ENCODE peak calls at places on chromosome 2, in four cellular contexts. E is Panc1, A is breast epithelium, M is endothelial cell of umbilical vein. D is an unnamed sample.

GRCh38 chr2:18319987-18320386 is 240.5 kb downstream of the RDH14 start:
- DNase-seq in E (no peak), A (no peak), M (no peak), D (no peak)

GRCh38 chr2:55482186-55482945 is 37.2 kb upstream of the CFAP36 start:
- DNase-seq in E (peak), A (no peak), M (peak), D (no peak)

GRCh38 chr2:27921880-27922589 is 31.5 kb downstream of the BABAM2 start:
- DNase-seq in E (no peak), A (no peak), M (no peak), D (no peak)

GRCh38 chr2:133235959-133236358 is 332.3 kb downstream of the NCKAP5 start:
- DNase-seq in E (no peak), A (no peak), M (no peak), D (no peak)

GRCh38 chr2:107322406-107322805 is 436.4 kb upstream of the ST6GAL2 start:
- DNase-seq in E (no peak), A (no peak), M (no peak), D (no peak)

GRCh38 chr2:212998629-212999359 is 152.6 kb downstream of the IKZF2 start:
- DNase-seq in E (no peak), A (no peak), M (no peak), D (no peak)

GRCh38 chr2:47038656-47039501 is 116.2 kb downstream of the STPG4 start:
- DNase-seq in E (no peak), A (no peak), M (peak), D (no peak)

GRCh38 chr2:227407601-227408089 is 19.9 kb upstream of the SCYGR1 start:
- DNase-seq in E (no peak), A (peak), M (no peak), D (peak)

GRCh38 chr2:193895226-193895625 is 1700.5 kb upstream of the TMEFF2 start:
- DNase-seq in E (no peak), A (no peak), M (peak), D (no peak)

GRCh38 chr2:242060212-242060835 is 190.8 kb downstream of the RTP5 start:
- DNase-seq in E (no peak), A (no peak), M (peak), D (no peak)

GRCh38 chr2:29562896-29563295 is 358.5 kb downstream of the ALK start:
- DNase-seq in E (no peak), A (no peak), M (no peak), D (no peak)

GRCh38 chr2:224181534-224182155 is 142.6 kb upstream of the SERPINE2 start:
- DNase-seq in E (no peak), A (no peak), M (no peak), D (no peak)

GRCh38 chr2:25651066-25651465 is 22.3 kb downstream of the DTNB start:
- DNase-seq in E (no peak), A (no peak), M (peak), D (no peak)

GRCh38 chr2:231642631-231643493 is 50.2 kb downstream of the TEX44 start:
- DNase-seq in E (peak), A (peak), M (peak), D (peak)

GRCh38 chr2:64866797-64867196 is 122.4 kb upstream of the SLC1A4 start:
- DNase-seq in E (no peak), A (peak), M (no peak), D (no peak)

GRCh38 chr2:111015256-111015655 is 105.5 kb upstream of the BCL2L11 start:
- DNase-seq in E (no peak), A (no peak), M (no peak), D (no peak)

GRCh38 chr2:191351921-191352320 is 106.7 kb downstream of the MYO1B start:
- DNase-seq in E (no peak), A (no peak), M (no peak), D (no peak)

DNA sequence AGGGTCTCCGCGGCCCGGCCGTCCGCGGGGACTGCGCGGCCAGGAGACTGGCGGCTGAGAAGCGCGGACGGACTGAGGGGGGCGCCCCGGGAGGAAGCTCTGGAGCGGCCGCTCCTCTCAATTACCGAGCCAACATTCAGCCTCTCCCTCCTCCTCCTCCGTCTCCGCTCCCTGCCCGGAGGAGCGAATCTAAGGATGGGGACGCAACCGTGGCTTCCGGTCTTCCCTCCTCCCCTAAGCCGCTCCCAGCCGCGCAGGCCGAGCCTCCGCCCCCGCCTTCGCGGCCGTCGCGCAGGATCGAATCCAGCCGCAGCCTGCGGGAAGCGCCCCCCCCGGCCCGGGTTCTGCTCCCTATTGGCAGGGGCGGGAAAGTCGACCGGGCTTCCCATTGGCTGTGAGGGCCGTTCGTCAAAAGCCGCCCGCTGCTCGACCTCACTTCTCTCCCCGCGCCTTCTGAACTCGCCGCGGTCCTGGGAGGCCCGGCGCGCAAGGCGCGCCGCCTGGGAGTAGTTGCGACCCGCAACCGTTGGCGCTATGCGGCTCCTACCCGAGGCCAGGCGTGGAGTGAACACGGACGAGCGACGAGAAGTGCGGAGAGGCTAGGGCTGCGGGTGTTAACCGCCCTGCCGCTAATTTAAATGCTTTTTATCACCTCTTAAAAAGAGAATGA is at the start of gene HNRNPLL:
- DNase-seq in E (peak), A (peak), M (peak), D (peak)
- TF ChIP-seq CTCF in E (no peak), A (no peak), M (no peak), D (no peak)

GRCh38 chr2:118843492-118844132 is 3.8 kb downstream of the EN1 start:
- DNase-seq in E (no peak), A (no peak), M (no peak), D (no peak)

GRCh38 chr2:118845843-118846666 is 1.4 kb downstream of the EN1 start:
- DNase-seq in E (no peak), A (no peak), M (no peak), D (no peak)

GRCh38 chr2:118844261-118845004 is 3.0 kb downstream of the EN1 start:
- DNase-seq in E (no peak), A (no peak), M (no peak), D (no peak)

GRCh38 chr2:118846667-118847446 is 591 bp downstream of the EN1 start:
- DNase-seq in E (no peak), A (no peak), M (no peak), D (no peak)

DNA sequence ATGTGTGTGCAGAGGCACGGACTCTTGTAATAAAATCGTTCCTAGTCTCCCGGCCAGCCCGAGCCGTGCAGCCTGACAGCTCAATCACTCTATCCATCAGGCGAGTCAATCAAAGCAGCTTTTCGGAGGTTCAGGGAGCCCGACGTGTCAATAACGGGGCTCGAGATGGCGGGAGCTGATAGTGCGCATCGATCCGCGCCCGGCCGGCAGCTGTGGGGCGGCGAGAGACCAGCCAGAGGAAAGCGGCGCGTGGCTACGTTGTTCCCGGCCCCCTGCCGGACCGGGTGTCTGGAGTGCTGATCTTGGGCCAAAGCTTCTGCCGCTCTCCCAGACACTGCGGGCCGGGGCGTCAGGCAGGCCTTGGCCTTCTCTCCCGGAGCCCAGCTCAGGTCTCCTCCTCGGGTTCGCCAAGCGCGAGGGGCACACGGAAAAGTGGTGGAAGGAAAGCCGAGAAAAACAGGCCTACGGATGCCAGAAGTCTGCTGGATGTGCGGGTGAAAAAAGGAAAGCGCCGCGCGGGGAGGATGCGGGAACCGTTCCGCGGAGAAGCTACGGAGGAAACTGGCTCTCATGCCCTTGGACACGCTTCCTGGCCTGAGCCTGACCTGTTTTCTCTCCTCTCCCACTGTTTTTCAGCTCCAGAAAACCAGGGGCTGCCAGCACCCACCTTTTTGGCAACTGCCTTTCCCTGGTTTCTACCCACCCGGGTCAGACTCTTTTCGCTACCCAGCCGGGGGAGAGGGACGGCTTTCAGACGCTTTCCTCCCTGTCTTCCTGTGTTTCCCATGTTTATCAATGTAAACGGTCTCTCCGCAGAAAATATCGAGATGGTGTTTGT is 2.2 kb downstream of the EN1 start:
- DNase-seq in E (no peak), A (no peak), M (no peak), D (peak)
- H3K4me3 ChIP-seq in E (no peak), A (peak), M (no peak), D (peak)

DNA sequence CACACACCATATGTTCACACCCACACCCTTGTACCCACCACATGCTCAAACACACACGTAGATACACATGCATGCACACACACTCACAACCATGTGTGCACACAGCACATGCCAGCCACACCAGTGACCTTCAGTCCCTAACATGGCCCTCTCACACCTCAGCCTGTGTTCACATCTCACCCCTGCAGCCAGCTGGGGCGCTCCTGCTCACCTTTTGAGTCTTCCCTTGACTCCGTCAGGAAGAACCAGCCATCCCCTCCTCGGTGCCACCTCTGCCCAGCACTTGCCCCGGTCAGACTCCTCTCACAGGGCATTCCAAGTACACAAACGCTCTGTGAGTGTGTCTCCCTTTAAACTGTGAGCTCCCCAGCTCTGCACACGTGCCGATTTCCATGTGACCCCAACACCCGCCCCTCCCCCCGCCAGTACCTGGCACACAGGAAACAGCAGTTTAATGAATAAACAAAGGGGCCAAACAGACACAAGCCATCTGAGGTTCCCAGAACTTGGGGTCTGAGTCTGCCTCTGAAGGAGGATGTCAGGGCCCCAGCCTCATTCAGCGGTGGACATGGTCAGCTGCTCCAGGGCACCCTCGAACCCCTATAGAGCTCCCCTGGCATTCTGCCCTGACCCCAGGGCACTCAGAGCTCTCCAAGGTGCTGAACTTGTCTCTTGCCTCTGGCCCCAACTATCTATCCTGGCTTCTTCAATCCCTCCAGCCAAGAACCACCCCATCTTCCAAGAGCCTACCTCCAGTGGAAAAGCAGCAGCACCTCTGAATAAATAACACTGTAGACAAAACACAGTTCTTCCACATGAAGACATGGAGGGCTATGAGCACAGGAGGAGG is 252.9 kb downstream of the ATAD2B start:
- DNase-seq in E (no peak), A (no peak), M (no peak), D (no peak)
- TF ChIP-seq CTCF in E (no peak), A (no peak), M (no peak), D (no peak)

DNA sequence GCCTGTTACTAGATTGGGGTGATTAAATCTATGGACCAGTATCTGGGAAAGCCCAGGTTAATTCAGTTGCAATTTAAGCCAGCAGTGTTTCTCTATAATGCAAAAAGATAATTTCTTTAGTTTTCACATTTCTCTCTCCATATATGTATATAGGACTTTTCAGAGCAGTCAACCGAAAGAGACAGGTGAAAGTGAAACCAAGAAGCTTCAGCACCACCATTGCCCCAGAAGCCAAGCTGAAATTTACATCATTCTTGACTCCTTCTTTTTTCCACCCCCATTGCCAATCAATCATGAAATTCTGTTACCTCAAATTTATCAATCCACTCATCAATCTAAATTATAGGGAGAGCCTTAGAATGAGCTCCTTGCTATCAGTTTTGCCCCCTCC is 2.8 kb upstream of the LRP2 start:
- DNase-seq in E (no peak), A (no peak), M (no peak), D (no peak)
- H3K4me3 ChIP-seq in E (no peak), A (peak), M (no peak), D (no peak)

GRCh38 chr2:152755029-152755428 is 36.6 kb downstream of the ARL6IP6 start:
- DNase-seq in E (peak), A (no peak), M (no peak), D (no peak)
- TF ChIP-seq CTCF in E (peak), A (no peak), M (peak), D (no peak)